ENCODE peak calls at places on chromosomes 7 and 10, in six cellular contexts. J, S, B, R, H and L are unnamed samples.

GRCh38 chr10:88952647-88953111 is at the start of gene ACTA2:
- DNase-seq in J (no peak), R (peak), H (no peak), B (no peak), S (no peak), L (no peak)

GRCh38 chr10:129421399-129421798 is 45.6 kb upstream of the MGMT start:
- DNase-seq in J (no peak), S (no peak), H (no peak), R (no peak), B (no peak), L (no peak)

GRCh38 chr7:114466911-114467310 is 52.3 kb downstream of the FOXP2 start:
- DNase-seq in B (no peak), H (no peak), R (no peak), S (no peak), J (no peak), L (no peak)

GRCh38 chr10:1056326-1057105 is at the start of gene WDR37:
- DNase-seq in S (peak), B (peak), R (peak), H (peak), J (peak), L (peak)

GRCh38 chr10:132415956-132416355 is 19.0 kb downstream of the PWWP2B start:
- DNase-seq in R (no peak), J (no peak), S (no peak), B (no peak), H (no peak), L (no peak)

GRCh38 chr10:131571346-131571745 is 259.8 kb upstream of the TCERG1L start:
- DNase-seq in H (no peak), B (no peak), S (no peak), R (no peak), J (no peak), L (no peak)

GRCh38 chr10:69869291-69869841 is 67.7 kb downstream of the COL13A1 start:
- DNase-seq in R (no peak), S (no peak), B (no peak), H (no peak), J (no peak), L (no peak)

GRCh38 chr7:49279886-49280285 is 355.5 kb downstream of the CDC14C start:
- DNase-seq in H (no peak), S (no peak), J (no peak), B (no peak), R (no peak), L (no peak)

GRCh38 chr10:119323085-119323670 is 115.8 kb downstream of the GRK5 start:
- DNase-seq in S (no peak), R (no peak), B (no peak), H (no peak), J (no peak), L (no peak)

GRCh38 chr10:52864459-52865106 is 92.0 kb upstream of the MBL2 start:
- DNase-seq in J (peak), B (no peak), H (no peak), R (no peak), S (peak), L (no peak)

GRCh38 chr7:11830582-11831382 is 1.2 kb downstream of the THSD7A start:
- DNase-seq in J (no peak), R (peak), H (no peak), S (no peak), B (no peak), L (no peak)

GRCh38 chr10:61888744-61889143 is 12.8 kb upstream of the ARID5B start:
- DNase-seq in H (no peak), J (no peak), S (no peak), B (no peak), R (no peak), L (no peak)

GRCh38 chr7:114151777-114152176 is 233.0 kb upstream of the PPP1R3A start:
- DNase-seq in B (no peak), J (no peak), S (peak), R (no peak), H (no peak), L (no peak)

GRCh38 chr10:121595806-121596667 is 2.2 kb downstream of the FGFR2 start:
- DNase-seq in R (peak), B (no peak), S (no peak), J (peak), H (no peak), L (no peak)

GRCh38 chr10:4721994-4722753 is 103.8 kb upstream of the AKR1E2 start:
- DNase-seq in S (no peak), H (no peak), B (no peak), R (no peak), J (no peak), L (no peak)

GRCh38 chr7:84548366-84549085 is 353.9 kb upstream of the SEMA3A start:
- DNase-seq in H (no peak), B (no peak), R (peak), J (no peak), S (no peak), L (no peak)

GRCh38 chr10:13930123-13930522 is 343.4 kb downstream of the PRPF18 start:
- DNase-seq in J (no peak), B (no peak), R (peak), S (no peak), H (no peak), L (no peak)

GRCh38 chr10:108956149-108956548 is 967.2 kb downstream of the XPNPEP1 start:
- DNase-seq in S (no peak), B (no peak), H (no peak), J (no peak), R (no peak), L (no peak)

GRCh38 chr10:131978366-131978765 is 3.4 kb downstream of the BNIP3 start:
- DNase-seq in B (no peak), S (no peak), H (no peak), J (no peak), R (no peak), L (no peak)